ENCODE peak calls at places on chromosomes 6 and 20, in ten cellular contexts. U is mesothelial cell of epicardium, C is spleen, K is GM12865, Y is PC-3, T is brain microvascular endothelial cell, S is cardiac fibroblast, D is RWPE1, I is A673, O is hepatocyte. J is an unnamed sample.
A peak's percentile ranks its signal among the peaks of the same experiment; 100 is the strongest.

GRCh38 chr6:109237082-109237985 is 142.0 kb downstream of the CEP57L1 start:
- DNase-seq in U (no peak), Y (peak; percentile 31), D (no peak), K (no peak), C (no peak), O (no peak), I (no peak), S (peak; percentile 73), T (no peak), J (no peak)

GRCh38 chr6:163118941-163119340 is 295.6 kb upstream of the QKI start:
- DNase-seq in C (no peak), T (no peak), K (no peak), U (no peak), O (no peak), S (no peak), I (no peak), D (no peak), Y (no peak), J (no peak)

GRCh38 chr6:155327326-155328073 is 13.2 kb upstream of the TFB1M start:
- DNase-seq in Y (peak; percentile 65), O (peak; percentile 90), T (peak; percentile 45), U (peak; percentile 67), C (no peak), S (peak; percentile 86), D (no peak), I (peak; percentile 81), K (peak; percentile 84), J (peak; percentile 63)

GRCh38 chr20:6735913-6736845 is 31.3 kb upstream of the BMP2 start:
- DNase-seq in I (no peak), D (no peak), T (peak; percentile 28), O (peak; percentile 52), S (peak; percentile 5), C (no peak), U (peak; percentile 39), Y (no peak), K (no peak), J (no peak)

GRCh38 chr6:41088451-41088850 is 15.7 kb downstream of the NFYA start:
- DNase-seq in S (no peak), O (no peak), U (no peak), C (no peak), D (no peak), I (no peak), K (no peak), Y (no peak), T (peak; percentile 4), J (no peak)

GRCh38 chr6:79399499-79399898 is 137.7 kb downstream of the LCA5 start:
- DNase-seq in C (no peak), O (peak; percentile 45), U (no peak), K (no peak), Y (no peak), S (no peak), T (no peak), D (no peak), I (no peak), J (no peak)

GRCh38 chr6:14732845-14733757 is 512.8 kb upstream of the JARID2 start:
- DNase-seq in C (no peak), I (no peak), O (no peak), Y (peak; percentile 95), K (peak; percentile 40), S (peak; percentile 92), T (peak; percentile 58), D (peak; percentile 94), U (no peak), J (no peak)

GRCh38 chr6:43698584-43699349 is 11.2 kb upstream of the MRPS18A start:
- DNase-seq in D (no peak), T (peak; percentile 27), Y (no peak), U (no peak), I (no peak), K (no peak), O (peak; percentile 53), C (no peak), S (peak; percentile 65), J (peak; percentile 38)

GRCh38 chr6:155001482-155001881 is 6.4 kb downstream of the TIAM2 start:
- DNase-seq in Y (no peak), T (peak; percentile 36), S (peak; percentile 33), C (no peak), K (no peak), U (no peak), D (no peak), I (no peak), O (no peak), J (no peak)

GRCh38 chr6:85126448-85127178 is 323.3 kb upstream of the NT5E start:
- DNase-seq in I (peak; percentile 81), U (peak; percentile 62), S (peak; percentile 67), Y (peak; percentile 67), C (peak; percentile 76), O (peak; percentile 66), K (peak; percentile 47), T (peak; percentile 75), D (peak; percentile 64), J (peak; percentile 61)
- TF ChIP-seq CTCF in I (peak; percentile 81), U (no peak), S (peak; percentile 84), Y (peak; percentile 78), C (no peak), O (peak; percentile 61), K (peak; percentile 50), T (peak; percentile 89), D (peak; percentile 67), J (peak; percentile 24)

DNA sequence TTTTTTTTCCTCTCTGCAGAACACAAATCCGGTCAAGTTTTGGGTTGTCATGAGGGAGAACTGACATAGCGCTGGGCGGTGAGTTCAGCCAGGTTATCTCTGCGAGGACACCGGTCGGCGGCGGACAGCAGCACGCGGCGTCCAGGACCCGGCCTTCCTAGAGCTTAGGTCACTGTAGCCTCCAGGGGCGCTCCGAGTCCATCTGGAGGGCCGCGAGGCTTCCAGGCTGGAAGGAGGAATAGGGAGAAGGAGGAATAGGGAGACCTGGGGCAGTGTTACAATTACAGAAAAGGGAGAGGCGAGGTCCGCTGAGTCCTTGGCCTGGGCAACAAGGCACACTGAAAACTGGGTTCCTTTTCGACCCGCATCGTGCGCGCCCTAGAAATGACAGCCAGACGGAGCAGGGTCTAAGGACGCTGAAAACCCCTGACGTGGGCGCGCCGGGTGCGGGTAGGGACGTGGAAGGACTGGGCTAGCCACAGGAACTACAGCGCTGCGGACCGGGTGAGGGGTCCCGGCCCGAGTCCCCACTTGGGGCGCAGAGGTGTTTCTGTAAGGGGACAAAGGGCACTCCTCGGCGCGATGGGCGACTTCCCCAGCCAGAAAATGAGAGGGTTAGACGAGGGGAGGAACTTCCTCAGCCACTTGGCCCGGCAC is 536 bp upstream of the FNDC1 start:
- DNase-seq in C (no peak), U (no peak), Y (no peak), O (peak; percentile 83), D (no peak), T (peak; percentile 23), I (no peak), K (no peak), S (peak; percentile 31), J (peak; percentile 84)
- TF ChIP-seq CTCF in C (no peak), U (no peak), Y (no peak), O (peak; percentile 33), D (no peak), T (peak; percentile 67), I (no peak), K (no peak), S (peak; percentile 22), J (peak; percentile 8)

GRCh38 chr6:144264270-144265060 is 20.7 kb upstream of the UTRN start:
- DNase-seq in I (peak; percentile 35), U (peak; percentile 49), Y (peak; percentile 92), K (no peak), O (peak; percentile 80), C (no peak), T (peak; percentile 94), S (peak; percentile 94), D (peak; percentile 90), J (no peak)

GRCh38 chr6:144265061-144265357 is 20.1 kb upstream of the UTRN start:
- DNase-seq in K (no peak), I (peak; percentile 6), T (peak; percentile 78), O (peak; percentile 28), D (no peak), C (no peak), U (no peak), Y (no peak), S (peak; percentile 58), J (no peak)

GRCh38 chr6:144263786-144264185 is 21.3 kb upstream of the UTRN start:
- DNase-seq in D (no peak), C (no peak), S (no peak), K (no peak), O (no peak), T (peak; percentile 6), I (no peak), Y (no peak), U (no peak), J (no peak)

GRCh38 chr6:144265390-144265789 is 19.7 kb upstream of the UTRN start:
- DNase-seq in I (peak; percentile 90), S (peak; percentile 92), K (peak; percentile 45), C (no peak), U (no peak), T (peak; percentile 86), D (peak; percentile 67), O (peak; percentile 34), Y (peak; percentile 82), J (no peak)

DNA sequence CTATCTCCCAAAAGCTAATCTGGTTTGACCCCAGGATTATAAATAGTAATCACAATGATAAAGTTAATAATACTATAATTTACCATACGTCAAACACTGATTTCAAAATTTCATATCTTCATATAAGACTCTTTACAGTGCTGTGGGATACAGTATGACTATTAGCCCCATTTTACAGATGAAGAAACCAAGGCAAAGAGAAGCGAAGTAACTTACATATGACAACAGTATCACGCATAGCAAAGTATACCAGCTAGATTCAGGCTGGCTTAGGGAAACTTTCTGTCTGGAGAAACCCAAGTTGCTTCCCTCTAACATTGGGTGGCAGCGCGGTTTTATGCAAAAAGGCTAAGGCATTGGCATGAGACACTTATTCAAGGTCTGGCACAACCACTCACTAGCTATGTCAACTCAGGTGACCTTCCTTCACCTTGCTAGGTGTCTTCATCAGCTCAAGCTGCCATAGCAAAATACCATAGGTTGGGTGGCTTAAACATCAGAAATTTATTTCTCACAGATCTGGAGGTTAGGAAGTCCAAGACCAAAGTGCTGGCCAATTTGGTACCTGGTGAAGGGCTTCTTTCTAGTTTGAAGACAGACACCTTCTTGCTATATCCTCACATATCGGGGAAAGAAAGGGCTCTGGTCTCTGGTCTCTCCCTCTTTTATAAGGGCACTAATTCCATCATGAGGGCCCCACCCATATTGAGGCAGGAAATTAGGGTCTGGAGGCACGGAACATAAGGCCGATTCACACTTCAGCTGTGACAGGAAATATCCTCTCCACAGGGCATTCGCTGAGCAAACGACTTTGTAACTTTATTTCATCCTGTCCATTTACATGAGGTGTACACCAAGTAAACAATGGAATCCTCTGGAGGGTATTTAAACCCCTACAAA is 22.4 kb upstream of the UTRN start:
- DNase-seq in T (no peak), Y (peak; percentile 16), U (no peak), C (no peak), D (no peak), S (no peak), I (peak; percentile 8), K (no peak), O (no peak), J (no peak)
- TF ChIP-seq CTCF in T (no peak), Y (no peak), U (no peak), C (no peak), D (no peak), S (no peak), I (no peak), K (no peak), O (no peak), J (no peak)

DNA sequence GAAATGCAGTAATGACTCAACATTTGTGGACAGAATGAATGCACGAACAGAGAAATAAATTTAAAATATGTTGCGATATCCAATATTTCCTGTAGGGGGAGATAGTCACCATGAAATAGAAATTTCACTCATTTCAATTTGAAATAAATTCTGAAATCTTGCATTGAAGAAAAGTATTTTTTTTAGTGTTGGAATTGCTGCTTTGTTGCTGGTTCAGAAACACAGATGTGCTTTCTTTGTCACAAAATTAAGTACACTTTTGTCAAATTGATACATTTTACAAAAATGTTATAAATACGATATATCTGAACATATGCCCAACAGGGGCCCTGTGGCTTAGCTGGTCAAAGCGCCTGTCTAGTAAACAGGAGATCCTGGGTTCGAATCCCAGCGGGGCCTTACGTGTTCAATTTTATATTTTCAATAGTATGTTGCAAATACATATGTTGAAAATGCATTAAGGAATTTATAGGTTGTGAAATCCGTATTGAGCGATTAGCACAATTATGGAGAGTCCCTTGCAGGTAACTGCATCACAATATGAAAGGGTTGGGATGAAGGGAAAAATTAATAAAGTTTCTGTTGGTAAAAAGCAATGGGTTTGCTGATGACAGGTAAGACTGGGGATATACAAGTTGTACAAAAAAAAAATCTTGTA is 85.4 kb upstream of the PRSS16 start:
- DNase-seq in K (peak; percentile 62), S (peak; percentile 84), D (no peak), Y (peak; percentile 88), T (peak; percentile 80), C (no peak), O (peak; percentile 42), U (no peak), I (peak; percentile 75), J (no peak)
- TF ChIP-seq CTCF in K (peak; percentile 41), S (peak; percentile 53), D (peak; percentile 78), Y (peak; percentile 93), T (peak; percentile 20), C (peak; percentile 73), O (peak; percentile 81), U (peak; percentile 98), I (peak; percentile 79), J (peak; percentile 94)

J was measured in glutamatergic neuron.